ENCODE peak calls at places on chromosomes 4 and X, in four cellular contexts. U is GM12892, I is esophagus squamous epithelium, W is GM04504. L is an unnamed sample.

GRCh38 chrX:26334232-26334631 is 118.3 kb downstream of the MAGEB5 start:
- DNase-seq in U (no peak), I (no peak), W (no peak), L (no peak)

GRCh38 chr4:5926601-5927000 is 33.7 kb upstream of the CRMP1 start:
- DNase-seq in U (no peak), I (no peak), W (no peak), L (no peak)

GRCh38 chr4:9952415-9952950 is 68.8 kb downstream of the SLC2A9 start:
- DNase-seq in U (no peak), I (no peak), W (no peak), L (no peak)

GRCh38 chrX:65643046-65643785 is 24.2 kb upstream of the MSN start:
- DNase-seq in U (no peak), I (no peak), W (no peak), L (no peak)

GRCh38 chr4:132838244-132838643 is 310.9 kb upstream of the PCDH10 start:
- DNase-seq in U (no peak), I (no peak), W (no peak), L (no peak)

GRCh38 chr4:42078184-42078801 is 74.2 kb downstream of the BEND4 start:
- DNase-seq in U (peak), I (no peak), W (no peak), L (no peak)

GRCh38 chr4:28009541-28009940 is 1148.9 kb downstream of the STIM2 start:
- DNase-seq in U (no peak), I (no peak), W (no peak), L (no peak)

GRCh38 chr4:89641367-89641687 is 195.6 kb downstream of the SNCA start:
- DNase-seq in U (no peak), I (no peak), W (no peak), L (no peak)

GRCh38 chr4:123786159-123786915 is 389.7 kb downstream of the SPRY1 start:
- DNase-seq in U (no peak), I (no peak), W (no peak), L (no peak)

GRCh38 chr4:2535386-2536192 is 858 bp upstream of the FAM193A start:
- DNase-seq in U (peak), I (no peak), W (peak), L (no peak)

GRCh38 chrX:153700376-153700945 is 12.7 kb downstream of the SLC6A8 start:
- DNase-seq in U (no peak), I (no peak), W (no peak), L (no peak)

GRCh38 chr4:6775746-6776145 is 6.8 kb upstream of the KIAA0232 start:
- DNase-seq in U (no peak), I (no peak), W (no peak), L (no peak)

GRCh38 chr4:130812117-130812765 is 1716.3 kb downstream of the C4orf33 start:
- DNase-seq in U (no peak), I (no peak), W (no peak), L (no peak)

GRCh38 chr4:3877236-3877635 is 111.1 kb downstream of the ADRA2C start:
- DNase-seq in U (no peak), I (no peak), W (no peak), L (no peak)